ENCODE peak calls at places on chromosomes 2 and 18, in five cellular contexts. One of them, this sample, is unnamed.

GRCh38 chr2:177325554-177325953 is 61.0 kb upstream of the NFE2L2 start:
- ATAC-seq in upper lobe of left lung: peak
- ATAC-seq in Panc1: no peak
- ATAC-seq in HCT116: no peak
- ATAC-seq in HepG2: peak
- ATAC-seq in this sample: no peak

GRCh38 chr2:5035134-5035533 is 657.0 kb upstream of the SOX11 start:
- ATAC-seq in upper lobe of left lung: no peak
- ATAC-seq in Panc1: no peak
- ATAC-seq in HCT116: no peak
- ATAC-seq in HepG2: no peak
- ATAC-seq in this sample: no peak

GRCh38 chr2:65186872-65187851 is 40.5 kb upstream of the ACTR2 start:
- ATAC-seq in upper lobe of left lung: peak
- ATAC-seq in Panc1: peak
- ATAC-seq in HCT116: peak
- ATAC-seq in HepG2: peak
- ATAC-seq in this sample: peak

GRCh38 chr2:127873707-127874303 is 12.0 kb downstream of the AMMECR1L start:
- ATAC-seq in upper lobe of left lung: no peak
- ATAC-seq in Panc1: no peak
- ATAC-seq in HCT116: no peak
- ATAC-seq in HepG2: no peak
- ATAC-seq in this sample: no peak

GRCh38 chr2:111918383-111918806 is 20.0 kb downstream of the MERTK start:
- ATAC-seq in upper lobe of left lung: no peak
- ATAC-seq in Panc1: no peak
- ATAC-seq in HCT116: no peak
- ATAC-seq in HepG2: no peak
- ATAC-seq in this sample: no peak

GRCh38 chr18:55343396-55344073 is 244.5 kb downstream of the TCF4 start:
- ATAC-seq in upper lobe of left lung: no peak
- ATAC-seq in Panc1: no peak
- ATAC-seq in HCT116: no peak
- ATAC-seq in HepG2: peak
- ATAC-seq in this sample: no peak

GRCh38 chr18:38752430-38752829 is 1186.8 kb upstream of the CELF4 start:
- ATAC-seq in upper lobe of left lung: no peak
- ATAC-seq in Panc1: no peak
- ATAC-seq in HCT116: no peak
- ATAC-seq in HepG2: no peak
- ATAC-seq in this sample: no peak

GRCh38 chr2:238427435-238428162 is 872 bp downstream of the ASB1 start:
- ATAC-seq in upper lobe of left lung: peak
- ATAC-seq in Panc1: peak
- ATAC-seq in HCT116: peak
- ATAC-seq in HepG2: peak
- ATAC-seq in this sample: peak

DNA sequence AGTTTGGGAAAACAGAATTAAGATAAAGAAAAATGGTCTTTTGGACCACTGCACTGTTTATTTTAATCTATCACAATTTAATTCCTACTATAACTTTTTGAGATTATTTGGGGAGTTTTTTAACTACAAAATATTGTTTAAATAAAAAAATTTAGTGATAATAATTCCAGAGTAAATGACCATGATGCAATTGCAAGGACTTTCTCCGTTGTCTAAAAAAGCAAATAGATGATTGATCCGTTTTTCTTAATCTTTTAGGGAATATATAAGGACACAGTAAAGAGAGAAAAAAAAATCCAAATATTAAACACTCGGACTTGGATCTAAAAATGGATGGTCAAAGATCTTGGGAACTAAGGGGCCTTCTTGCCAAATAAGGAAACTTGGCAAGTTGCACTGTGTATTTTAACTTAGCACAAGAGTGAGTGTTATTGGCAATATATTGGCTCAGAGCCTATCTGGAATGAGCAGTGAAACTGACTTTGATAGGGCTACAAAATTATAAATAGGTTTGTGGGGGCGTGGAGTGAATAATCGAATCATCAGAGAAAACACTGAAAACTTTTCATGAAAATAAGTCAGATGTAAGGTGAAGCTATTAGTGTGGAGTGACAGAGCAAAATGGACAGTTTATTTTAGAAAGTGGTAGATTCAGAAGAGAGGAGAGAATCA is 2.0 kb downstream of the MAP3K20 start:
- ATAC-seq in upper lobe of left lung: no peak
- ATAC-seq in Panc1: no peak
- ATAC-seq in HCT116: no peak
- ATAC-seq in HepG2: no peak
- ATAC-seq in this sample: no peak
- TF ChIP-seq POLR2AphosphoS5 in upper lobe of left lung: no peak
- TF ChIP-seq POLR2AphosphoS5 in Panc1: no peak
- TF ChIP-seq POLR2AphosphoS5 in HCT116: no peak
- TF ChIP-seq POLR2AphosphoS5 in HepG2: no peak
- TF ChIP-seq POLR2AphosphoS5 in this sample: no peak

GRCh38 chr2:167265722-167266121 is 377.4 kb downstream of the XIRP2 start:
- ATAC-seq in upper lobe of left lung: no peak
- ATAC-seq in Panc1: no peak
- ATAC-seq in HCT116: no peak
- ATAC-seq in HepG2: no peak
- ATAC-seq in this sample: no peak

GRCh38 chr2:167258712-167259111 is 370.4 kb downstream of the XIRP2 start:
- ATAC-seq in upper lobe of left lung: no peak
- ATAC-seq in Panc1: no peak
- ATAC-seq in HCT116: no peak
- ATAC-seq in HepG2: no peak
- ATAC-seq in this sample: no peak

GRCh38 chr2:167265004-167265403 is 376.7 kb downstream of the XIRP2 start:
- ATAC-seq in upper lobe of left lung: no peak
- ATAC-seq in Panc1: no peak
- ATAC-seq in HCT116: no peak
- ATAC-seq in HepG2: no peak
- ATAC-seq in this sample: no peak

GRCh38 chr2:167264380-167264779 is 376.1 kb downstream of the XIRP2 start:
- ATAC-seq in upper lobe of left lung: no peak
- ATAC-seq in Panc1: peak
- ATAC-seq in HCT116: peak
- ATAC-seq in HepG2: peak
- ATAC-seq in this sample: no peak
- TF ChIP-seq CTCF in upper lobe of left lung: no peak
- TF ChIP-seq CTCF in Panc1: peak
- TF ChIP-seq CTCF in HCT116: peak
- TF ChIP-seq CTCF in HepG2: peak
- TF ChIP-seq CTCF in this sample: no peak

GRCh38 chr18:12657048-12657848 is 659 bp downstream of the SPIRE1 start:
- ATAC-seq in upper lobe of left lung: peak
- ATAC-seq in Panc1: peak
- ATAC-seq in HCT116: peak
- ATAC-seq in HepG2: peak
- ATAC-seq in this sample: peak
- TF ChIP-seq POLR2AphosphoS5 in upper lobe of left lung: peak
- TF ChIP-seq POLR2AphosphoS5 in Panc1: no peak
- TF ChIP-seq POLR2AphosphoS5 in HCT116: no peak
- TF ChIP-seq POLR2AphosphoS5 in HepG2: no peak
- TF ChIP-seq POLR2AphosphoS5 in this sample: no peak

GRCh38 chr18:2471523-2471922 is 99.8 kb downstream of the METTL4 start:
- ATAC-seq in upper lobe of left lung: no peak
- ATAC-seq in Panc1: no peak
- ATAC-seq in HCT116: peak
- ATAC-seq in HepG2: peak
- ATAC-seq in this sample: no peak
- TF ChIP-seq CTCF in upper lobe of left lung: no peak
- TF ChIP-seq CTCF in Panc1: peak
- TF ChIP-seq CTCF in HCT116: peak
- TF ChIP-seq CTCF in HepG2: peak
- TF ChIP-seq CTCF in this sample: no peak

This sample was measured in gastroesophageal sphincter.